ENCODE peak calls at places on chromosomes 13 and 19, in ten cellular contexts. L is astrocyte, D is breast epithelium, F is pancreas, O is heart right ventricle, G is body of pancreas, B is aorta, X is small intestine, I is GM23338, S is brain microvascular endothelial cell. U is an unnamed sample.

GRCh38 chr19:16456652-16457194 is 15.0 kb downstream of the EPS15L1 start:
- DNase-seq in L (no peak), D (no peak), F (no peak), O (no peak), G (no peak), B (no peak), X (no peak), I (peak), S (no peak), U (peak)

GRCh38 chr13:29908917-29909755 is 58.7 kb upstream of the UBL3 start:
- DNase-seq in L (no peak), D (no peak), F (no peak), O (no peak), G (no peak), B (no peak), X (no peak), I (no peak), S (no peak), U (no peak)

GRCh38 chr13:37094840-37095239 is 10.6 kb downstream of the CSNK1A1L start:
- DNase-seq in L (no peak), D (no peak), F (no peak), O (no peak), G (no peak), B (no peak), X (no peak), I (no peak), S (no peak), U (no peak)

GRCh38 chr13:19152403-19152802 is 29.2 kb downstream of the TUBA3C start:
- DNase-seq in L (no peak), D (no peak), F (no peak), O (no peak), G (no peak), B (no peak), X (no peak), I (no peak), S (no peak), U (no peak)

GRCh38 chr13:101523732-101524131 is 71.3 kb downstream of the ITGBL1 start:
- DNase-seq in L (peak), D (no peak), F (no peak), O (peak), G (no peak), B (peak), X (no peak), I (no peak), S (peak), U (peak)

GRCh38 chr13:109669234-109669612 is 117.2 kb downstream of the IRS2 start:
- DNase-seq in L (no peak), D (no peak), F (no peak), O (no peak), G (no peak), B (no peak), X (no peak), I (no peak), S (no peak), U (no peak)

GRCh38 chr13:113990321-113990837 is 16.5 kb upstream of the C13orf46 start:
- DNase-seq in L (no peak), D (no peak), F (no peak), O (no peak), G (peak), B (no peak), X (no peak), I (no peak), S (no peak), U (no peak)

GRCh38 chr13:74796126-74796643 is 662.0 kb upstream of the KLF12 start:
- DNase-seq in L (no peak), D (no peak), F (no peak), O (no peak), G (no peak), B (no peak), X (no peak), I (no peak), S (no peak), U (peak)

GRCh38 chr13:91767681-91768080 is 369.3 kb downstream of the GPC5 start:
- DNase-seq in L (no peak), D (no peak), F (no peak), O (no peak), G (no peak), B (no peak), X (no peak), I (no peak), S (no peak), U (no peak)

GRCh38 chr13:30346789-30347167 is 39.4 kb upstream of the KATNAL1 start:
- DNase-seq in L (no peak), D (no peak), F (no peak), O (no peak), G (no peak), B (no peak), X (peak), I (no peak), S (no peak), U (no peak)

GRCh38 chr19:10321874-10322835 is 6.3 kb upstream of the FDX2 start:
- DNase-seq in L (no peak), D (no peak), F (no peak), O (no peak), G (no peak), B (no peak), X (peak), I (no peak), S (no peak), U (peak)

GRCh38 chr19:46861691-46862503 is 1.1 kb downstream of the ARHGAP35 start:
- DNase-seq in L (no peak), D (no peak), F (no peak), O (no peak), G (peak), B (no peak), X (peak), I (peak), S (no peak), U (peak)

GRCh38 chr13:85798999-85799646 is at the start of gene SLITRK6:
- DNase-seq in L (peak), D (no peak), F (no peak), O (no peak), G (no peak), B (no peak), X (no peak), I (peak), S (peak), U (no peak)

GRCh38 chr19:8569066-8569761 is 8.0 kb downstream of the MYO1F start:
- DNase-seq in L (peak), D (no peak), F (no peak), O (no peak), G (no peak), B (peak), X (peak), I (no peak), S (peak), U (peak)

GRCh38 chr13:111326621-111326965 is 6.2 kb downstream of the TEX29 start:
- DNase-seq in L (no peak), D (no peak), F (no peak), O (no peak), G (no peak), B (no peak), X (no peak), I (no peak), S (no peak), U (no peak)

GRCh38 chr19:50983625-50984292 is at the start of gene KLK7:
- DNase-seq in L (no peak), D (no peak), F (no peak), O (no peak), G (no peak), B (no peak), X (no peak), I (peak), S (no peak), U (no peak)

GRCh38 chr13:112626761-112627160 is 38.8 kb upstream of the TUBGCP3 start:
- DNase-seq in L (no peak), D (no peak), F (no peak), O (no peak), G (no peak), B (no peak), X (no peak), I (no peak), S (no peak), U (no peak)

GRCh38 chr13:49670828-49671227 is 20.5 kb downstream of the EBPL start:
- DNase-seq in L (no peak), D (no peak), F (no peak), O (no peak), G (no peak), B (no peak), X (no peak), I (no peak), S (no peak), U (no peak)

GRCh38 chr13:30698023-30698422 is 37.3 kb upstream of the ALOX5AP start:
- DNase-seq in L (peak), D (no peak), F (no peak), O (no peak), G (no peak), B (no peak), X (no peak), I (no peak), S (peak), U (peak)

GRCh38 chr13:114043421-114044053 is 69.7 kb upstream of the C13orf46 start:
- DNase-seq in L (peak), D (no peak), F (no peak), O (peak), G (peak), B (peak), X (no peak), I (peak), S (peak), U (peak)

GRCh38 chr19:36489920-36490415 is 607 bp upstream of the ZNF566 start:
- DNase-seq in L (peak), D (no peak), F (no peak), O (no peak), G (peak), B (peak), X (peak), I (peak), S (peak), U (peak)

GRCh38 chr13:32415019-32415418 is 12.9 kb downstream of the N4BP2L1 start:
- DNase-seq in L (no peak), D (no peak), F (no peak), O (no peak), G (no peak), B (no peak), X (no peak), I (peak), S (no peak), U (no peak)

GRCh38 chr19:40523322-40524047 is 53.2 kb upstream of the SHKBP1 start:
- DNase-seq in L (peak), D (no peak), F (peak), O (peak), G (peak), B (peak), X (peak), I (peak), S (peak), U (peak)

GRCh38 chr13:44648392-44649117 is 72.4 kb upstream of the TSC22D1 start:
- DNase-seq in L (no peak), D (no peak), F (no peak), O (no peak), G (no peak), B (no peak), X (peak), I (peak), S (no peak), U (peak)

GRCh38 chr13:67515895-67516294 is 285.8 kb upstream of the PCDH9 start:
- DNase-seq in L (peak), D (no peak), F (no peak), O (no peak), G (no peak), B (no peak), X (no peak), I (no peak), S (peak), U (no peak)

GRCh38 chr13:33034061-33034460 is 17.8 kb downstream of the KL start:
- DNase-seq in L (no peak), D (no peak), F (no peak), O (no peak), G (no peak), B (no peak), X (no peak), I (no peak), S (no peak), U (no peak)

GRCh38 chr19:43675269-43675879 is 5.4 kb upstream of the PLAUR start:
- DNase-seq in L (peak), D (peak), F (peak), O (no peak), G (peak), B (no peak), X (peak), I (peak), S (peak), U (no peak)

GRCh38 chr19:43675906-43676305 is 5.9 kb upstream of the PLAUR start:
- DNase-seq in L (no peak), D (no peak), F (no peak), O (no peak), G (no peak), B (no peak), X (no peak), I (no peak), S (no peak), U (no peak)

GRCh38 chr19:43672061-43672679 is 2.2 kb upstream of the PLAUR start:
- DNase-seq in L (no peak), D (no peak), F (no peak), O (no peak), G (no peak), B (no peak), X (peak), I (peak), S (no peak), U (no peak)

GRCh38 chr19:43674630-43674982 is 4.6 kb upstream of the PLAUR start:
- DNase-seq in L (no peak), D (no peak), F (no peak), O (peak), G (no peak), B (no peak), X (no peak), I (no peak), S (no peak), U (no peak)

DNA sequence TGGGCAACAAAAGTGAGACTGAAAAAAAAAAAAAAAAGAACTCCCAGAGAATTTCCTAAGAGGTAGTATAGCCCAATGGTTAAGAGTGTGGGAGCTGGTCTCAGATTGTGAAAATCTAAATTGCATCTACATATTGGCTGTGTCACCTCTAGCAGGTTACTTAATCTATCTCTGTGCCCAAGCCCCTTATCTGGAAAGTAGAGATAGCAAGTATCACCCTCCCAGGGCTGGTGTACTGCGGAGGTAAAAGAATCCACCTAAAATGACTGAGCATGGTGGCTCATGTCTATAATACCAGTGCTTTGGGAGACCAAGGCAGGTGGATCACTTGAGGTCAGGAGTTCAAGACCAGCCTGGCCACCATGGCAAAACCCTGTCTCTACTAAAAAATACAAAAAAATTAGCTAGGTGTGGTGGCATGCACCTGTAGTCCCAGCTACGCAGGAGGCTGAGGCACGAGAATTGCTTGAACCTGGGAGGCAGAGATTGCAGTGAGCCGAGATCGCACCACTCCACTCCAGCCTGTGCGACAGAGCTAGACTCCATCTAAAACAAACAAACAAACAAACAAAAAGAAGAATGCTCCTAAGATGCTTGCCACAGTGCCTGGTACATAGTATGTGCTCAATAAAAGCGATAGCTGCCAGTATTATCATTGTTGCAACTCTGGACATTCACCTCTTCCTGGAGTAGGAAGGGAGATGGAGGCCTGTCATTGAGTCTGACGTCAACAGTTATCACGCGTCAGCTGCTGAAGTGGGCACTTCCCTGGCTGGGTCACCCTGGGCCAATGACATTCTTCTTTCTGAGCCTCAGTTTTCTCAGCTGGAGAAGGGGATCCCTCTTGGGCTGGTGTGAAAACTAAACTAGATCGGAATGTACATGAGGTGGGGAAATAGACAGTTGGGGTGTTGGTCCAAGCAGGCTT is 4.0 kb upstream of the PLAUR start:
- DNase-seq in L (no peak), D (no peak), F (no peak), O (no peak), G (no peak), B (peak), X (no peak), I (no peak), S (no peak), U (no peak)
- H3K27ac ChIP-seq in L (no peak), D (no peak), F (peak), O (no peak), G (no peak), B (no peak), X (peak), I (no peak), S (no peak), U (peak)

GRCh38 chr19:1905071-1905862 is at the start of the genes ADAT3 and SCAMP4:
- DNase-seq in L (peak), D (peak), F (peak), O (peak), G (peak), B (peak), X (peak), I (peak), S (peak), U (peak)

GRCh38 chr19:1907563-1908363 is 2.6 kb downstream of the ADAT3 start:
- DNase-seq in L (no peak), D (no peak), F (peak), O (no peak), G (peak), B (no peak), X (peak), I (no peak), S (no peak), U (peak)

GRCh38 chr19:1904385-1905070 is 671 bp upstream of the ADAT3 start:
- DNase-seq in L (no peak), D (peak), F (peak), O (no peak), G (peak), B (peak), X (no peak), I (peak), S (no peak), U (peak)

GRCh38 chr19:1906985-1907562 is 1.9 kb downstream of the ADAT3 start:
- DNase-seq in L (no peak), D (no peak), F (no peak), O (no peak), G (no peak), B (no peak), X (no peak), I (no peak), S (no peak), U (no peak)

DNA sequence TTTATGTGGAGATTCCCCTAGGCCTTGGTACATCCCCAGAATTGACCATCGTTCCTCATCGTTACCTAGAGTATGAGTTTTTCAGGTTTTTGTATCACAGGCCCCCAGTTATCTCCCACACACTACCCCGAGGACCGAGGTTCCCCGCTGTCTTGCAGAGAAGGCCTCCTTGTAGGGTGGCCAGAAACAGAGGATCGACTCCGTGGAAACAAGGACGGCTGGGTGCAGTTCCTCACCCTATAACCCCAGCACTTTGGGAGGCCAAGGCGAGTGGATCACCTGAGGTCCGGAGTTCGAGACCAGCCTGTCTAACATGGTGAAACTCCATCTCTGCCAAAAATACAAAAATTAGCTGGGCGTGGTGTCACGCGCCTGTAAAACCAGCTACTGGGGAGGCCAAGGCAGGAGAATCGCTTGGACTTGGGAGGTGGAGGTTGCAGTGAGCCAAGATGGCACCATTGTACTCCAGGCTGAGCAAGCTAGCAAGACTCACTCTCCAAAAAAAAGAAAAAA is 720 bp downstream of the ADAT3 start:
- DNase-seq in L (no peak), D (no peak), F (no peak), O (no peak), G (no peak), B (no peak), X (no peak), I (no peak), S (no peak), U (no peak)
- H3K4me3 ChIP-seq in L (peak), D (peak), F (peak), O (peak), G (peak), B (peak), X (peak), I (peak), S (peak), U (peak)

GRCh38 chr13:27120011-27120410 is 51.6 kb downstream of the USP12 start:
- DNase-seq in L (no peak), D (no peak), F (no peak), O (no peak), G (no peak), B (no peak), X (no peak), I (no peak), S (no peak), U (no peak)

GRCh38 chr13:27117158-27117557 is 54.5 kb downstream of the USP12 start:
- DNase-seq in L (peak), D (no peak), F (no peak), O (no peak), G (no peak), B (no peak), X (no peak), I (no peak), S (no peak), U (no peak)

GRCh38 chr13:27120811-27121210 is 50.8 kb downstream of the USP12 start:
- DNase-seq in L (peak), D (no peak), F (no peak), O (no peak), G (no peak), B (no peak), X (no peak), I (no peak), S (no peak), U (no peak)

GRCh38 chr13:27118428-27119054 is 53.1 kb downstream of the USP12 start:
- DNase-seq in L (no peak), D (no peak), F (no peak), O (no peak), G (no peak), B (no peak), X (no peak), I (no peak), S (no peak), U (no peak)

DNA sequence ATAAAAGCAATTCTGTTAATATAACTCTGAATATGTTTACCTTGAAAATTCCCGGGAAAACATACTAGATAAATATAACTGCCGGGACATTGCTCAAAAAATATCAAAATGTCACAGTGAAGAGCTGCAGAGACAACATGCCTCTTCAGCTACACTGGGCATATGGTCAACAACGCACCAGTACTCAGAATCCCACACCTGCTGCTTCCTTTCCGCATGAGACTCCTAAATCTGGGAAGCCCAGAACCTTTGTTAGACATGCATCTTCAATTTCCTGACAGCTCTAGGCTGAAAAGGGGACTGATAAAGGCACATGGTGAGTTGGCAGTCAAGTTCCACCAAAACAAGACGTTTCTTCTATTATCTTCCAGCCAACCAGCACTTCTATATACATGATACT is 53.7 kb downstream of the USP12 start:
- DNase-seq in L (no peak), D (no peak), F (no peak), O (no peak), G (no peak), B (no peak), X (no peak), I (no peak), S (no peak), U (no peak)
- H3K27ac ChIP-seq in L (no peak), D (no peak), F (no peak), O (no peak), G (no peak), B (no peak), X (no peak), I (no peak), S (no peak), U (no peak)

GRCh38 chr19:56707821-56708220 is 36.3 kb upstream of the ZNF835 start:
- DNase-seq in L (no peak), D (no peak), F (no peak), O (no peak), G (no peak), B (no peak), X (no peak), I (no peak), S (no peak), U (no peak)

GRCh38 chr19:56710437-56710836 is 38.9 kb upstream of the ZNF835 start:
- DNase-seq in L (no peak), D (no peak), F (no peak), O (no peak), G (no peak), B (no peak), X (no peak), I (no peak), S (no peak), U (no peak)

GRCh38 chr19:56718231-56718630 is 46.7 kb upstream of the ZNF835 start:
- DNase-seq in L (no peak), D (no peak), F (no peak), O (no peak), G (no peak), B (no peak), X (no peak), I (no peak), S (no peak), U (no peak)

DNA sequence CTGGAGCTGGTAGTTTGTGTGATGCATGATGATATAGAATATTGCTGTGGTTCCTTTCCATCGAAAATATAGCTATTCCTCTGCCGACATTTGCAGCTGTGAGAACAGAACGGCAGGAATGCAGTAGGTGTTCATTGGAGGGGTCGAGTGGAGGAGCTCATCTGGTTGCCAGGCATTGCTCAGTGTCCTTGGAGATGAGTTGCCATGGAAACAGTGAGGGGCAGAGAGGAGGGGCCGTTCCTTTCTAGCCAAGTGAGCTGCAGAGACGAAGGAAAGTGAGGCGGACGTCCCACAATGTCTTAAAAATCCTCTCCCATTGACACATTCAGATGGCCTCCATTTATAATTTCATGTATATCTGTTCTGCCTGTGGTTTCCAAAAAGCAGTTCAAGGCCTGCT is 41.1 kb upstream of the ZNF835 start:
- DNase-seq in L (no peak), D (no peak), F (no peak), O (no peak), G (peak), B (no peak), X (no peak), I (no peak), S (no peak), U (no peak)
- H3K4me3 ChIP-seq in L (no peak), D (no peak), F (no peak), O (no peak), G (no peak), B (no peak), X (no peak), I (no peak), S (no peak), U (no peak)

U was measured in osteoblast.